ENCODE peak calls at places on chromosomes 16 and 17, in eight cellular contexts. A is dorsolateral prefrontal cortex, G is SK-MEL-5, F is EL, N is mesendoderm, S is RPMI8226, Y is sigmoid colon, P is small intestine. I is an unnamed sample.

GRCh38 chr17:5282639-5283217 is 644 bp downstream of the RABEP1 start:
- DNase-seq in Y (no peak), P (peak), G (no peak), S (peak), F (peak), N (peak), A (no peak), I (no peak)

GRCh38 chr16:90019543-90020259 is 445 bp upstream of the DBNDD1 start:
- DNase-seq in P (no peak), N (peak), S (peak), F (peak), Y (no peak), G (peak), A (no peak), I (peak)

GRCh38 chr17:77049440-77049839 is 91.3 kb upstream of the SEC14L1 start:
- DNase-seq in Y (no peak), A (no peak), S (peak), F (peak), N (no peak), G (no peak), P (no peak), I (peak)

GRCh38 chr16:67240506-67240905 is 6.8 kb downstream of the FHOD1 start:
- DNase-seq in G (peak), F (peak), S (no peak), Y (no peak), P (no peak), A (no peak), N (no peak), I (no peak)

GRCh38 chr16:47578033-47578432 is 116.9 kb downstream of the PHKB start:
- DNase-seq in F (no peak), N (no peak), P (no peak), Y (no peak), A (no peak), S (no peak), G (no peak), I (no peak)

GRCh38 chr17:81648013-81648706 is 8.2 kb downstream of the PDE6G start:
- DNase-seq in Y (no peak), N (no peak), G (no peak), S (no peak), A (no peak), P (no peak), F (no peak), I (no peak)

GRCh38 chr17:69900829-69901228 is 174.2 kb upstream of the KCNJ16 start:
- DNase-seq in Y (no peak), P (no peak), S (no peak), F (no peak), G (no peak), A (no peak), N (no peak), I (no peak)

GRCh38 chr16:55250641-55251550 is 73.1 kb upstream of the IRX6 start:
- DNase-seq in S (no peak), A (no peak), G (no peak), F (no peak), Y (no peak), P (no peak), N (no peak), I (no peak)

GRCh38 chr16:69064789-69065313 is 40.6 kb upstream of the HAS3 start:
- DNase-seq in N (no peak), S (no peak), G (no peak), A (no peak), F (peak), P (no peak), Y (peak), I (no peak)

GRCh38 chr17:55267777-55268648 is 3.3 kb downstream of the HLF start:
- DNase-seq in F (no peak), P (no peak), Y (no peak), A (no peak), N (no peak), G (no peak), S (no peak), I (no peak)

GRCh38 chr16:87705780-87706277 is 60.0 kb downstream of the KLHDC4 start:
- DNase-seq in N (no peak), G (no peak), S (no peak), Y (no peak), F (no peak), A (no peak), P (no peak), I (no peak)

GRCh38 chr17:33209671-33210070 is 83.4 kb downstream of the ASIC2 start:
- DNase-seq in S (no peak), G (no peak), F (no peak), Y (no peak), N (no peak), A (no peak), P (no peak), I (no peak)

I was measured in NCI-H2227 treated with DMSO at 0.1 percent for 48 hours.